ENCODE peak calls at places on chromosomes 11 and 22, in four cellular contexts. H is GM13977, W is brain microvascular endothelial cell, E is astrocyte of the cerebellum. X is an unnamed sample.

GRCh38 chr22:19723990-19724827 is 870 bp downstream of the GP1BB start:
- DNase-seq in H (peak), W (no peak), E (no peak), X (peak)

GRCh38 chr22:44531487-44531886 is 33.5 kb upstream of the RTL6 start:
- DNase-seq in H (no peak), W (no peak), E (no peak), X (no peak)

GRCh38 chr11:73141031-73141308 is 1.1 kb downstream of the FCHSD2 start:
- DNase-seq in H (peak), W (no peak), E (no peak), X (peak)

GRCh38 chr11:95299078-95299611 is 68.1 kb upstream of the SESN3 start:
- DNase-seq in H (no peak), W (no peak), E (peak), X (no peak)

GRCh38 chr22:20965104-20965887 is 1.8 kb upstream of the AIFM3 start:
- DNase-seq in H (peak), W (no peak), E (no peak), X (no peak)

GRCh38 chr22:50059881-50060262 is 1.8 kb upstream of the TTLL8 start:
- DNase-seq in H (no peak), W (no peak), E (no peak), X (no peak)

GRCh38 chr11:125262825-125263218 is 98.3 kb downstream of the PKNOX2 start:
- DNase-seq in H (no peak), W (peak), E (no peak), X (no peak)

GRCh38 chr11:31060880-31061279 is 308.7 kb downstream of the DCDC1 start:
- DNase-seq in H (no peak), W (no peak), E (no peak), X (no peak)

GRCh38 chr11:32919338-32919737 is 26.7 kb downstream of the QSER1 start:
- DNase-seq in H (no peak), W (no peak), E (no peak), X (no peak)

GRCh38 chr11:32438883-32439487 is 3.6 kb upstream of the WT1 start:
- DNase-seq in H (no peak), W (no peak), E (no peak), X (no peak)

GRCh38 chr11:118791961-118792578 is 1.1 kb upstream of the DDX6 start:
- DNase-seq in H (peak), W (peak), E (no peak), X (peak)

GRCh38 chr11:72701466-72701865 is 27.2 kb upstream of the PDE2A start:
- DNase-seq in H (no peak), W (no peak), E (no peak), X (no peak)

GRCh38 chr11:8765294-8765693 is 82.7 kb downstream of the RPL27A start:
- DNase-seq in H (no peak), W (peak), E (no peak), X (no peak)

GRCh38 chr11:36081274-36081945 is 137.5 kb downstream of the LDLRAD3 start:
- DNase-seq in H (no peak), W (no peak), E (no peak), X (no peak)

GRCh38 chr11:64396079-64396591 is 37.2 kb downstream of the RPS6KA4 start:
- DNase-seq in H (no peak), W (no peak), E (no peak), X (no peak)

GRCh38 chr22:16781074-16781763 is 44.0 kb downstream of the XKR3 start:
- DNase-seq in H (no peak), W (no peak), E (no peak), X (no peak)

GRCh38 chr22:16781764-16782329 is 43.4 kb downstream of the XKR3 start:
- DNase-seq in H (no peak), W (no peak), E (no peak), X (no peak)

GRCh38 chr22:16783453-16783852 is 41.8 kb downstream of the XKR3 start:
- DNase-seq in H (no peak), W (no peak), E (no peak), X (no peak)

DNA sequence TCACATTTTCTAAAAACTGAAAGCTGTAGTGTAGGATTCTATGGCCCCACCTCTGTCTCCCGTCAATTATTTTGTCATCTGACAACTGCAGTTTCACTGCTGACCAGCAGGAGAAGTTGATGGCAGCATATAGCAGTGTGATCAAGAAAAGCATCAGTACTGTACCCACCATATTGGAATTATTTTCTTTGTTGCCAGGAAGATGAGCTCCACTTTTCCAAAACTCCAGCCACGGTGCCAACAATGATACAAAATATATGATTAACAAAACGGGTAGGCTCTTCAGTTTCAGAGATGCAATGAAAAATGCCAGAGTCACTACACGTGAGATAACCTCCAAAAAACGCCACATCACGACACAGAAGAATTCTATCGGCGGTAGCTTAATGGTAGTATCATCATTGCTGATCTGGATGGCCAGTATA is 41.3 kb downstream of the XKR3 start:
- DNase-seq in H (no peak), W (no peak), E (no peak), X (no peak)
- TF ChIP-seq CTCF in H (peak), W (peak), E (no peak), X (peak)

DNA sequence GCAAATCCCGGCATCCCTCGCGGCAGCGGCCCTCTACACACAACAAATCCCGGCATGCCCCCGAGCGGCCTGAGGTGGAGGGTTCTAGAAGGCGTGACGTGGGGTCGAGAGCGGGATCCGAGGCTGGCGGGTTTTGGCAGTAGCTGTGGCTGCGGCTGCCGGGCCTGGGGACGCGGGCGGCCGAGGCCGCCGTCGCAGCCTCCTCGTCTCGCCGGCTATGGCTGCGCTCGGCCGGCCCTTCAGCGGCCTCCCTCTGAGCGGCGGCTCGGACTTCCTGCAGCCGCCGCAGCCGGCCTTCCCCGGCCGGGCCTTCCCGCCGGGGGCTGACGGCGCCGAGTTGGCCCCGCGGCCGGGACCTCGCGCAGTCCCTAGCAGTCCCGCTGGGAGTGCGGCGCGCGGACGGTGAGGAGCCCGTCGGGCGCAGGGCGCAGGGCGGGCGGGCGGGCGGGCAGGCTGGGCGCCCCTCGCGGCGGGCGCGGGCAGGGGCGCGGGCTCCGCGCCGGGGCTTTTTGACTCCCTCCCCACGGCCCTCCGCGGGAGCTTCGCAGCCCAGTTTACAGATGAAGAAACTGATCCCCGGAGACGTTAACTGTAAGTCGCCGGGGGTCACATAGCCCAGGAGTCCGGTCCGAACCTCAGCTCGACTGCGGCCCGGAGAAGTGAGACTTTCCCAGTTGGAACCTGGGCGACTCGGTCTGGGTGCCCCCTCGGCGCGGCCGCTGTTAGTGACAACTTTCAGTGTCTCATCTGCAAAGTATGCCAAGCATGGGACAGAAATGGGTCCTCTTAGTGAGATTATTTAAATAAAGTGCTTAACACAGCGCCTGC is at the start of gene CCDC117:
- DNase-seq in H (peak), W (peak), E (peak), X (peak)
- TF ChIP-seq CTCF in H (peak), W (peak), E (peak), X (no peak)

GRCh38 chr11:27234043-27234668 is 128.9 kb downstream of the CCDC34 start:
- DNase-seq in H (no peak), W (peak), E (peak), X (peak)
- TF ChIP-seq CTCF in H (no peak), W (peak), E (peak), X (no peak)

DNA sequence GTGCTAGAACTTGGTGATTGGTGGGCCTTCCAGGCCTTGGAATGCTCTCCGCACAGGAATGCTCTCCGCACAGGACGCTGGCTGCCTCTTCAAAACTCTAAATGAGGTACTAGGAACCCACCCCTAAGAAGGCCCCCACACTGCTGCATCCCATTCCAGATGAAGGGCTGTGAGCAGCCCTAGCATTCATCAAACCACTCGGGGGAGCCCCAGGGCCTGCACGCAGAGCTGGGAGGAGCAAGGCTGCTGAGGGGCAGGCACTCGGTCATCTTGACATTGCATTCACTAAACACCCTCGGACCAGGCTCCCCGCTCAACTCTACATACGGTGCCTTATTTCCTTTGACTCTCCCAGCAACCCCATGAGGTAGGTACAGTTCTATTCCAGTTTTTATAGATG is 49.2 kb upstream of the EMID1 start:
- DNase-seq in H (no peak), W (no peak), E (no peak), X (no peak)
- TF ChIP-seq CTCF in H (peak), W (peak), E (peak), X (peak)

GRCh38 chr22:46465793-46466192 is 71.6 kb downstream of the CELSR1 start:
- DNase-seq in H (no peak), W (no peak), E (no peak), X (no peak)

GRCh38 chr22:46464296-46464695 is 73.1 kb downstream of the CELSR1 start:
- DNase-seq in H (no peak), W (no peak), E (no peak), X (no peak)

GRCh38 chr22:46463435-46464227 is 73.8 kb downstream of the CELSR1 start:
- DNase-seq in H (no peak), W (no peak), E (no peak), X (no peak)

GRCh38 chr22:46465348-46465725 is 72.1 kb downstream of the CELSR1 start:
- DNase-seq in H (no peak), W (no peak), E (no peak), X (no peak)

GRCh38 chr22:46464701-46465347 is 72.6 kb downstream of the CELSR1 start:
- DNase-seq in H (no peak), W (no peak), E (no peak), X (no peak)
- TF ChIP-seq CTCF in H (no peak), W (no peak), E (no peak), X (no peak)

GRCh38 chr11:123227763-123228488 is 32.9 kb upstream of the CLMP start:
- DNase-seq in H (no peak), W (no peak), E (no peak), X (no peak)

GRCh38 chr11:123233280-123233977 is 38.4 kb upstream of the CLMP start:
- DNase-seq in H (peak), W (no peak), E (no peak), X (peak)

GRCh38 chr11:123231263-123231662 is 36.2 kb upstream of the CLMP start:
- DNase-seq in H (no peak), W (peak), E (no peak), X (no peak)

GRCh38 chr11:123231777-123232176 is 36.7 kb upstream of the CLMP start:
- DNase-seq in H (no peak), W (no peak), E (no peak), X (no peak)

GRCh38 chr11:123228489-123229163 is 33.6 kb upstream of the CLMP start:
- DNase-seq in H (no peak), W (no peak), E (no peak), X (no peak)
- TF ChIP-seq CTCF in H (no peak), W (no peak), E (no peak), X (no peak)

GRCh38 chr11:75611823-75612222 is 49.8 kb downstream of the SERPINH1 start:
- DNase-seq in H (no peak), W (no peak), E (no peak), X (no peak)

DNA sequence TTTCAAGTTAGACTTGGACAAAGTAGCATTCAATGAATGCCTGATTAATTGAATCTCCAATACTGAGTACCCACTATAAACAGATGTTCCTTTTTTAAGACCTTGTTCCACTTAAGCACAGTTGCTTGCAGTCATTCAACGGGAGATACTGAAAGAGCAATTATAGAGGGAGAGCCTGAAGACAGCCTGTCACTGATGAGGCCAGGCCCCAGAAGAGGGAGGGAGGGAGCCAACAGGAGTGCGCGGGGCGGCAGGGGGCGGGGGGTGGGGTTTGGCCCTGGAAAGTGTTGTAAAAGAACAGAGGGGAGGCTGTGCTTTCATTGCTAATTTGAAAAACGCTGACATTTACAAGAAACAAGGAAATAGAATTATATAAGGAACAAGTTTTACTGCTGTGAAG is 53.1 kb downstream of the MAP6 start:
- DNase-seq in H (no peak), W (no peak), E (no peak), X (no peak)
- TF ChIP-seq CTCF in H (no peak), W (no peak), E (no peak), X (no peak)

X was measured in GM06990.